ENCODE peak calls at places on chromosomes 12 and 14, in five cellular contexts. One of them, this sample, is unnamed.
A peak's percentile ranks its signal among the peaks of the same experiment; 100 is the strongest.

GRCh38 chr12:77122236-77122635 is 56.9 kb upstream of the E2F7 start:
- DNase-seq in ovary: no peak
- DNase-seq in uterus: no peak
- DNase-seq in GM23338: no peak
- DNase-seq in lung: no peak
- DNase-seq in this sample: no peak

GRCh38 chr12:4270670-4271432 is 2.7 kb upstream of the CCND2 start:
- DNase-seq in uterus: peak; percentile 61
- DNase-seq in ovary: peak; percentile 40
- DNase-seq in lung: peak; percentile 54
- DNase-seq in GM23338: peak; percentile 82
- DNase-seq in this sample: peak; percentile 66

GRCh38 chr12:123064885-123065619 is 84.6 kb downstream of the ARL6IP4 start:
- DNase-seq in ovary: no peak
- DNase-seq in lung: no peak
- DNase-seq in GM23338: no peak
- DNase-seq in uterus: no peak
- DNase-seq in this sample: no peak

GRCh38 chr14:68628605-68629310 is 164.1 kb downstream of the ZFP36L1 start:
- DNase-seq in uterus: peak; percentile 21
- DNase-seq in ovary: no peak
- DNase-seq in GM23338: peak; percentile 54
- DNase-seq in lung: peak; percentile 62
- DNase-seq in this sample: peak; percentile 31

GRCh38 chr14:55512421-55512820 is 67.6 kb upstream of the KTN1 start:
- DNase-seq in ovary: no peak
- DNase-seq in uterus: no peak
- DNase-seq in GM23338: no peak
- DNase-seq in lung: no peak
- DNase-seq in this sample: no peak

GRCh38 chr12:3084742-3085141 is 7.6 kb downstream of the TSPAN9 start:
- DNase-seq in GM23338: peak; percentile 83
- DNase-seq in ovary: no peak
- DNase-seq in lung: no peak
- DNase-seq in uterus: no peak
- DNase-seq in this sample: no peak

GRCh38 chr14:48937796-48938195 is 648.4 kb downstream of the RPS29 start:
- DNase-seq in ovary: no peak
- DNase-seq in lung: no peak
- DNase-seq in uterus: no peak
- DNase-seq in GM23338: no peak
- DNase-seq in this sample: no peak

GRCh38 chr12:72273499-72273837 is 1.3 kb downstream of the TRHDE start:
- DNase-seq in lung: no peak
- DNase-seq in GM23338: peak; percentile 39
- DNase-seq in uterus: no peak
- DNase-seq in ovary: peak; percentile 31
- DNase-seq in this sample: no peak

GRCh38 chr12:32357601-32358249 is 41.6 kb upstream of the FGD4 start:
- DNase-seq in ovary: no peak
- DNase-seq in GM23338: no peak
- DNase-seq in lung: no peak
- DNase-seq in uterus: no peak
- DNase-seq in this sample: no peak

GRCh38 chr12:91804533-91804932 is 341.1 kb downstream of the BTG1 start:
- DNase-seq in ovary: no peak
- DNase-seq in lung: no peak
- DNase-seq in GM23338: no peak
- DNase-seq in uterus: no peak
- DNase-seq in this sample: no peak

GRCh38 chr12:118850244-118850825 is 131.0 kb upstream of the SRRM4 start:
- DNase-seq in uterus: no peak
- DNase-seq in GM23338: peak; percentile 82
- DNase-seq in ovary: no peak
- DNase-seq in lung: no peak
- DNase-seq in this sample: peak; percentile 39

GRCh38 chr14:80428171-80428570 is 216.9 kb upstream of the DIO2 start:
- DNase-seq in uterus: no peak
- DNase-seq in ovary: no peak
- DNase-seq in lung: no peak
- DNase-seq in GM23338: no peak
- DNase-seq in this sample: no peak

DNA sequence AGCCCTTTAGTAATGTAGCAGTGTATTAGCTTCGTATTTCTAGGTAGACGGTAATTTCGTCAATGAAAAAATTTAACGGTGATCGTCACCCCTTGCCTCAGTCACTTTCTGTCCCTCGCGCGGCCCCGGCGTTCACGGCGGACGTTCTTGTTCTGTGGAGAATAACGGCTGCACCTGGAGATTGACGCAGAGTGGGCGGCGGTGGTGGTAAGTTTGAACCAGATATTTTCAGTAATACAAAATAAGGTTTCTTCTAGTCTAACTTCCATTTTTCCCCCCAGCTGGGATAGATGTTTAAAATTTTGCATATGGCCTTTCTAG is 341 bp downstream of the ZNF10 start:
- DNase-seq in uterus: no peak
- DNase-seq in GM23338: no peak
- DNase-seq in lung: peak; percentile 31
- DNase-seq in ovary: peak; percentile 52
- DNase-seq in this sample: peak; percentile 70
- TF ChIP-seq CTCF in uterus: no peak
- TF ChIP-seq CTCF in GM23338: no peak
- TF ChIP-seq CTCF in lung: no peak
- TF ChIP-seq CTCF in ovary: no peak
- TF ChIP-seq CTCF in this sample: no peak

GRCh38 chr12:56804169-56804568 is 41.0 kb downstream of the HSD17B6 start:
- DNase-seq in ovary: no peak
- DNase-seq in lung: no peak
- DNase-seq in GM23338: no peak
- DNase-seq in uterus: no peak
- DNase-seq in this sample: no peak
- TF ChIP-seq CTCF in ovary: no peak
- TF ChIP-seq CTCF in lung: no peak
- TF ChIP-seq CTCF in GM23338: no peak
- TF ChIP-seq CTCF in uterus: no peak
- TF ChIP-seq CTCF in this sample: no peak

DNA sequence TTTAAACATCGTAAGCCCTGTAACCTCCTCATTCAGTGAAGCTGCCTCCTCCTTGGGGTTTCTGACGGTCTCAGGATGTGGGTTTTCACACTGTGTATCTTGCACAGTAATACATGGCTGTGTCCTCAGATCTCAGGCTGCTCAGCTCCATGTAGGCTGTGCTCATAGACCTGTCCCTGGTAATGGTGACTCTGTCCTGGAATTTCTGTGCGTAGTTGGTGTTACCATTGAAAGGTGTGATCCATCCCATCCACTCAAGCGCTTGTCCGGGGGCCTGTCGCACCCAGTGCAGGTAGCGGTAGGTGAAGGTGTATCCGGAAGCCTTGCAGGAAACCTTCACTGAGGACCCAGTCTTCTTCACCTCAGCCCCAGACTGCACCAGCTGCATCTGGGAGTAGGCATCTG is 980.5 kb downstream of the TMEM121 start:
- DNase-seq in ovary: no peak
- DNase-seq in GM23338: no peak
- DNase-seq in lung: no peak
- DNase-seq in uterus: no peak
- DNase-seq in this sample: peak; percentile 77
- TF ChIP-seq CTCF in ovary: no peak
- TF ChIP-seq CTCF in GM23338: no peak
- TF ChIP-seq CTCF in lung: no peak
- TF ChIP-seq CTCF in uterus: no peak
- TF ChIP-seq CTCF in this sample: no peak

GRCh38 chr12:98260276-98260675 is 255.1 kb upstream of the TMPO start:
- DNase-seq in uterus: no peak
- DNase-seq in ovary: no peak
- DNase-seq in GM23338: no peak
- DNase-seq in lung: no peak
- DNase-seq in this sample: no peak
- TF ChIP-seq CTCF in uterus: no peak
- TF ChIP-seq CTCF in ovary: no peak
- TF ChIP-seq CTCF in GM23338: no peak
- TF ChIP-seq CTCF in lung: no peak
- TF ChIP-seq CTCF in this sample: no peak

DNA sequence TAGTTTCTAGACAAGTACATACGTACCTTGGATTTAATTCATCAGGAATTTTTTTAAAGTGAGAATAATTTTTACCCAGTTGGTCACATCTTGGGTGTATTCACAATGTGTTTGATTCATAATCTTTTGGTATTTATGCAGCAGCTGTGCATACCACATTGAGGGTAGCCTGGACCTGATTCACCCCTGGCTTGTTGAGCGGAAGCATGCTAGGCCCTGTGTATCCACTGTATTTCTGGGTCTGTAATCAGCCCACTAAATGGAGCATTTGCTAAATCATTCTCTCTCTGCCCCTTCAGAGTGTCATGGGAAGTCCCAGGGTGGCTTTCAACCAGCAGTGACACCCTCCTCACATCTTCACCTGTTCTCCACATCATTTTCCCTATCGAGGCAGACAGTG is 203.8 kb upstream of the RGS6 start:
- DNase-seq in lung: no peak
- DNase-seq in GM23338: no peak
- DNase-seq in uterus: no peak
- DNase-seq in ovary: no peak
- DNase-seq in this sample: no peak
- TF ChIP-seq CTCF in lung: no peak
- TF ChIP-seq CTCF in GM23338: no peak
- TF ChIP-seq CTCF in uterus: no peak
- TF ChIP-seq CTCF in ovary: no peak
- TF ChIP-seq CTCF in this sample: no peak

GRCh38 chr14:28599191-28599590 is 167.4 kb upstream of the FOXG1 start:
- DNase-seq in uterus: no peak
- DNase-seq in lung: no peak
- DNase-seq in GM23338: no peak
- DNase-seq in ovary: no peak
- DNase-seq in this sample: no peak

GRCh38 chr14:28599605-28600004 is 167.0 kb upstream of the FOXG1 start:
- DNase-seq in uterus: no peak
- DNase-seq in GM23338: no peak
- DNase-seq in lung: no peak
- DNase-seq in ovary: no peak
- DNase-seq in this sample: no peak

GRCh38 chr14:28608438-28608837 is 158.1 kb upstream of the FOXG1 start:
- DNase-seq in uterus: no peak
- DNase-seq in ovary: no peak
- DNase-seq in lung: no peak
- DNase-seq in GM23338: no peak
- DNase-seq in this sample: no peak

GRCh38 chr14:28609228-28609828 is 157.3 kb upstream of the FOXG1 start:
- DNase-seq in GM23338: peak; percentile 83
- DNase-seq in ovary: no peak
- DNase-seq in lung: no peak
- DNase-seq in uterus: no peak
- DNase-seq in this sample: peak; percentile 51

GRCh38 chr14:28603606-28604005 is 163.0 kb upstream of the FOXG1 start:
- DNase-seq in uterus: no peak
- DNase-seq in ovary: no peak
- DNase-seq in lung: no peak
- DNase-seq in GM23338: no peak
- DNase-seq in this sample: no peak
- TF ChIP-seq CTCF in uterus: no peak
- TF ChIP-seq CTCF in ovary: no peak
- TF ChIP-seq CTCF in lung: no peak
- TF ChIP-seq CTCF in GM23338: no peak
- TF ChIP-seq CTCF in this sample: no peak

GRCh38 chr14:30906752-30907658 is 32.6 kb downstream of the COCH start:
- DNase-seq in ovary: no peak
- DNase-seq in lung: no peak
- DNase-seq in uterus: no peak
- DNase-seq in GM23338: no peak
- DNase-seq in this sample: no peak
- TF ChIP-seq CTCF in ovary: no peak
- TF ChIP-seq CTCF in lung: no peak
- TF ChIP-seq CTCF in uterus: no peak
- TF ChIP-seq CTCF in GM23338: no peak
- TF ChIP-seq CTCF in this sample: peak; percentile 73

GRCh38 chr14:75578786-75579781 is 664 bp downstream of the FLVCR2 start:
- DNase-seq in uterus: no peak
- DNase-seq in ovary: no peak
- DNase-seq in lung: no peak
- DNase-seq in GM23338: no peak
- DNase-seq in this sample: no peak
- TF ChIP-seq CTCF in uterus: peak; percentile 30
- TF ChIP-seq CTCF in ovary: no peak
- TF ChIP-seq CTCF in lung: no peak
- TF ChIP-seq CTCF in GM23338: peak; percentile 46
- TF ChIP-seq CTCF in this sample: no peak

GRCh38 chr14:101223147-101223546 is 319.6 kb upstream of the RTL1 start:
- DNase-seq in ovary: no peak
- DNase-seq in GM23338: peak; percentile 68
- DNase-seq in lung: no peak
- DNase-seq in uterus: no peak
- DNase-seq in this sample: no peak

GRCh38 chr14:101222362-101223090 is 319.0 kb upstream of the RTL1 start:
- DNase-seq in lung: no peak
- DNase-seq in GM23338: peak; percentile 22
- DNase-seq in ovary: no peak
- DNase-seq in uterus: no peak
- DNase-seq in this sample: no peak

GRCh38 chr14:101225116-101225728 is 321.7 kb upstream of the RTL1 start:
- DNase-seq in GM23338: no peak
- DNase-seq in ovary: no peak
- DNase-seq in uterus: no peak
- DNase-seq in lung: no peak
- DNase-seq in this sample: peak; percentile 71

GRCh38 chr14:101224356-101225115 is 321.0 kb upstream of the RTL1 start:
- DNase-seq in ovary: peak; percentile 23
- DNase-seq in uterus: no peak
- DNase-seq in GM23338: peak; percentile 13
- DNase-seq in lung: no peak
- DNase-seq in this sample: no peak

DNA sequence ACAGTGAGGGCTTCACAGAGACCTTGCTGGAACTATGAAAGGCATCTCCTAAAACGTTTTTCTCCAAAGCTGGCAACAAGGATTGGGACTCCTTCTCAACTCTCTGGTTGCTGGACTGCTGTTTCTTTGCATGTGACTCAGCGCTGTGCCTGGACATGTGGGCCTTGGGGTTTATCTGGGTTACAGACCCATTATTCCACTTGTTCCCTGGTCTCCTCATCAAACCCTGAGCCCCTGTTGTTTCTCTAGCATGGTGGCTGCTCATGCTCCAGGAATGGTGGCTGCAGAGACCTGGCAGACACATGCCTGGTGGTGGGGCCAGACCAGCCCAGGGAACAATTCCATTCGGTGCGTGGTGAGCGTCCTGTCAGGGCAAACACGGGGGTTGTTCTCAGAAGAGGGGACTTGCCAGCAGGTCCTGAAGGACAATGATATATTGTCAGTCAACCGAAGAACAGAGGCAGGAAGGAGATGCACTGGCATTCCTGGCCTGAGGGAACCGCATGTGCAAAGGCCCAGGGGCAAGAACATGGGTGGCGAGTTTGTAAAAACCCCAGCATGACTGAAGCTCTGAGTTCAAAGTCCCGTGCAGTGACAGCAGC is 320.1 kb upstream of the RTL1 start:
- DNase-seq in lung: no peak
- DNase-seq in uterus: no peak
- DNase-seq in GM23338: no peak
- DNase-seq in ovary: no peak
- DNase-seq in this sample: no peak
- TF ChIP-seq CTCF in lung: no peak
- TF ChIP-seq CTCF in uterus: no peak
- TF ChIP-seq CTCF in GM23338: no peak
- TF ChIP-seq CTCF in ovary: no peak
- TF ChIP-seq CTCF in this sample: no peak

This sample was measured in activated CD8-positive, alpha-beta T cell treated with anti-CD3 and anti-CD28 coated beads for 36 hours.